ENCODE peak calls at places on chromosomes 12 and 14, in five cellular contexts. N is fibroblast of mammary gland; L is GF-D8; J is stimulated activated CD4-positive, alpha-beta T cell treated with anti-CD3 and anti-CD28 coated beads, TNF-alpha, amount 100 ng/mL, for 4 hours; B is GM12892. W is an unnamed sample.

GRCh38 chr12:106522708-106523107 is 60.1 kb upstream of the RFX4 start:
- DNase-seq in N (no peak), J (no peak), B (no peak), L (no peak), W (no peak)

GRCh38 chr12:103011974-103012763 is 54.7 kb downstream of the ASCL1 start:
- DNase-seq in J (no peak), L (no peak), N (no peak), B (no peak), W (no peak)

GRCh38 chr12:128813392-128813791 is 10.4 kb downstream of the SLC15A4 start:
- DNase-seq in J (no peak), L (no peak), B (no peak), N (peak; percentile 83), W (no peak)

GRCh38 chr14:75752907-75753594 is 92.0 kb downstream of the TTLL5 start:
- DNase-seq in B (no peak), L (no peak), J (no peak), N (peak; percentile 30), W (no peak)

GRCh38 chr12:106138646-106139421 is at the start of gene NUAK1:
- DNase-seq in B (no peak), N (no peak), J (no peak), L (no peak), W (peak; percentile 68)

GRCh38 chr12:18932715-18933114 is 194.8 kb downstream of the CAPZA3 start:
- DNase-seq in J (no peak), B (no peak), L (no peak), N (peak; percentile 58), W (no peak)

GRCh38 chr12:14225064-14225463 is 140.4 kb upstream of the ATF7IP start:
- DNase-seq in B (no peak), N (no peak), J (no peak), L (no peak), W (no peak)

GRCh38 chr14:68255697-68256178 is 436.2 kb downstream of the RAD51B start:
- DNase-seq in B (no peak), N (peak; percentile 55), J (no peak), L (no peak), W (no peak)

GRCh38 chr12:105538880-105539279 is 208.4 kb downstream of the C12orf75 start:
- DNase-seq in J (no peak), L (no peak), B (no peak), N (peak; percentile 12), W (no peak)

GRCh38 chr14:81668626-81669274 is 135.1 kb upstream of the SEL1L start:
- DNase-seq in J (no peak), N (no peak), B (no peak), L (no peak), W (no peak)

GRCh38 chr14:78933948-78934524 is 763.9 kb downstream of the NRXN3 start:
- DNase-seq in L (no peak), N (peak; percentile 46), J (no peak), B (no peak), W (no peak)

GRCh38 chr14:92341791-92342190 is 18.8 kb downstream of the SLC24A4 start:
- DNase-seq in J (no peak), B (no peak), L (no peak), N (no peak), W (no peak)